ENCODE peak calls at places on chromosomes 2 and 18, in ten cellular contexts. P is GM23248; O is A549; T is fibroblast of lung; M is pancreas; S is ovary; W is left lung; Y is sigmoid colon; D is CD8-positive, alpha-beta memory T cell; E is left ventricle myocardium inferior. C is an unnamed sample.

GRCh38 chr18:61859118-61859517 is 33.7 kb downstream of the RNF152 start:
- DNase-seq in Y (no peak), O (no peak), D (no peak), P (no peak), T (no peak), W (no peak), E (no peak), S (no peak), M (no peak), C (no peak)

GRCh38 chr2:84888401-84889276 is 7.8 kb upstream of the TRABD2A start:
- DNase-seq in Y (peak), D (peak), O (no peak), E (no peak), W (no peak), M (no peak), T (peak), P (peak), S (peak), C (no peak)

GRCh38 chr2:123303735-123304134 is 721.4 kb upstream of the CNTNAP5 start:
- DNase-seq in S (no peak), Y (no peak), W (no peak), T (no peak), P (no peak), O (no peak), E (no peak), D (no peak), M (no peak), C (no peak)

GRCh38 chr18:12015697-12016062 is 34.4 kb downstream of the IMPA2 start:
- DNase-seq in Y (peak), O (no peak), M (no peak), P (peak), D (no peak), W (no peak), S (no peak), T (peak), E (peak), C (no peak)

GRCh38 chr2:162090109-162090508 is 16.1 kb upstream of the DPP4 start:
- DNase-seq in Y (no peak), T (peak), E (no peak), D (no peak), W (no peak), O (no peak), M (no peak), S (no peak), P (peak), C (no peak)

GRCh38 chr2:240705204-240705781 is 13.6 kb downstream of the AQP12A start:
- DNase-seq in O (no peak), D (no peak), E (no peak), W (peak), Y (no peak), T (no peak), S (no peak), P (no peak), M (peak), C (no peak)

GRCh38 chr2:100013892-100014677 is 128.3 kb downstream of the AFF3 start:
- DNase-seq in M (no peak), P (peak), S (peak), T (peak), Y (no peak), O (peak), E (peak), D (no peak), W (peak), C (no peak)

GRCh38 chr2:30305235-30305634 is 73.9 kb downstream of the LBH start:
- DNase-seq in P (peak), O (no peak), Y (no peak), M (no peak), D (no peak), S (no peak), E (no peak), T (peak), W (no peak), C (no peak)

GRCh38 chr2:239318790-239319189 is 82.0 kb downstream of the HDAC4 start:
- DNase-seq in E (no peak), S (peak), D (no peak), T (peak), O (no peak), Y (peak), W (no peak), P (peak), M (no peak), C (no peak)

GRCh38 chr18:61606068-61606660 is 272.9 kb downstream of the CDH20 start:
- DNase-seq in E (peak), P (peak), W (no peak), D (no peak), M (no peak), Y (no peak), O (peak), T (peak), S (no peak), C (no peak)

GRCh38 chr2:55916473-55917049 is 7.0 kb downstream of the EFEMP1 start:
- DNase-seq in D (no peak), T (peak), M (no peak), S (no peak), E (no peak), P (peak), Y (no peak), W (no peak), O (no peak), C (no peak)

GRCh38 chr2:186274936-186275575 is 211.0 kb upstream of the ZC3H15 start:
- DNase-seq in T (peak), O (peak), P (peak), S (no peak), M (no peak), E (no peak), W (no peak), Y (no peak), D (no peak), C (no peak)

GRCh38 chr2:234916674-234917073 is 35.1 kb upstream of the SH3BP4 start:
- DNase-seq in P (no peak), D (no peak), Y (no peak), O (no peak), E (no peak), T (no peak), W (no peak), S (no peak), M (no peak), C (no peak)

GRCh38 chr2:85353876-85354285 is 447 bp downstream of the RETSAT start:
- DNase-seq in Y (peak), P (peak), W (no peak), O (peak), S (peak), M (no peak), E (peak), D (no peak), T (peak), C (no peak)

GRCh38 chr2:86225581-86225980 is 26.3 kb downstream of the MRPL35 start:
- DNase-seq in D (peak), Y (peak), O (no peak), P (no peak), M (no peak), E (peak), W (no peak), T (no peak), S (no peak), C (no peak)

GRCh38 chr2:60337142-60337497 is 216.3 kb downstream of the BCL11A start:
- DNase-seq in W (no peak), D (no peak), M (peak), P (no peak), O (no peak), E (peak), Y (no peak), T (no peak), S (no peak), C (no peak)

GRCh38 chr2:239131521-239131920 is 269.3 kb downstream of the HDAC4 start:
- DNase-seq in D (no peak), M (no peak), T (no peak), E (no peak), W (peak), P (no peak), O (no peak), S (no peak), Y (no peak), C (peak)

GRCh38 chr18:75545189-75545588 is 117.7 kb upstream of the SMIM21 start:
- DNase-seq in Y (no peak), O (no peak), W (no peak), M (no peak), D (no peak), E (no peak), P (peak), T (no peak), S (no peak), C (no peak)

GRCh38 chr2:72543527-72544216 is 282.2 kb downstream of the EXOC6B start:
- DNase-seq in M (no peak), O (no peak), T (no peak), E (no peak), D (no peak), P (no peak), S (no peak), Y (no peak), W (no peak), C (no peak)

GRCh38 chr2:17878222-17879136 is at the start of gene KCNS3:
- DNase-seq in P (peak), O (peak), E (peak), Y (peak), D (no peak), M (peak), W (peak), S (peak), T (no peak), C (peak)

GRCh38 chr2:67216103-67216502 is 181.0 kb upstream of the ETAA1 start:
- DNase-seq in E (no peak), S (no peak), Y (no peak), W (no peak), P (no peak), D (no peak), M (no peak), T (peak), O (no peak), C (no peak)

GRCh38 chr2:205024822-205025518 is 479.7 kb downstream of the PARD3B start:
- DNase-seq in T (peak), Y (peak), P (peak), O (peak), S (peak), W (no peak), E (no peak), D (no peak), M (no peak), C (no peak)

GRCh38 chr18:34837769-34838194 is 127.7 kb downstream of the DTNA start:
- DNase-seq in P (no peak), O (no peak), D (no peak), Y (peak), T (peak), S (peak), W (no peak), M (no peak), E (no peak), C (no peak)

GRCh38 chr2:70964596-70965386 is 13.6 kb upstream of the ANKRD53 start:
- DNase-seq in M (peak), S (peak), D (peak), T (peak), O (peak), E (peak), P (peak), Y (peak), W (peak), C (peak)

GRCh38 chr2:12361506-12361905 is 355.2 kb upstream of the TRIB2 start:
- DNase-seq in Y (no peak), O (no peak), T (no peak), S (no peak), D (no peak), E (no peak), P (no peak), W (no peak), M (no peak), C (no peak)

GRCh38 chr2:98701230-98701629 is 29.7 kb downstream of the MGAT4A start:
- DNase-seq in W (no peak), E (no peak), T (peak), D (no peak), S (no peak), M (no peak), O (no peak), P (peak), Y (no peak), C (no peak)

GRCh38 chr2:117126656-117127055 is 687.8 kb upstream of the DDX18 start:
- DNase-seq in P (no peak), T (no peak), O (no peak), W (no peak), E (no peak), S (no peak), M (no peak), Y (no peak), D (no peak), C (no peak)

GRCh38 chr2:181678033-181678586 is 2.2 kb downstream of the NEUROD1 start:
- DNase-seq in E (peak), T (peak), W (peak), M (peak), D (peak), P (peak), O (peak), Y (peak), S (peak), C (no peak)

GRCh38 chr2:24943427-24943826 is 23.4 kb upstream of the ADCY3 start:
- DNase-seq in W (no peak), M (no peak), P (no peak), D (no peak), T (no peak), O (no peak), S (no peak), Y (no peak), E (no peak), C (no peak)

GRCh38 chr2:239533917-239534316 is 133.1 kb upstream of the HDAC4 start:
- DNase-seq in D (no peak), S (peak), P (peak), M (no peak), T (peak), Y (no peak), E (peak), O (no peak), W (no peak), C (no peak)

GRCh38 chr2:56474412-56475158 is 290.8 kb downstream of the CCDC85A start:
- DNase-seq in O (peak), M (no peak), P (peak), Y (no peak), W (no peak), T (no peak), E (no peak), D (no peak), S (no peak), C (no peak)

GRCh38 chr2:61435291-61435690 is 35.6 kb downstream of the USP34 start:
- DNase-seq in S (no peak), M (no peak), D (no peak), P (no peak), T (no peak), Y (no peak), E (no peak), W (no peak), O (no peak), C (no peak)

GRCh38 chr2:61433606-61434005 is 37.3 kb downstream of the USP34 start:
- DNase-seq in Y (no peak), M (no peak), E (no peak), S (no peak), D (no peak), W (peak), T (no peak), O (no peak), P (no peak), C (no peak)

GRCh38 chr2:61432990-61433389 is 37.9 kb downstream of the USP34 start:
- DNase-seq in P (no peak), M (no peak), Y (no peak), W (peak), T (no peak), O (no peak), E (no peak), D (no peak), S (no peak), C (no peak)

GRCh38 chr2:61434314-61434713 is 36.6 kb downstream of the USP34 start:
- DNase-seq in M (no peak), E (no peak), W (peak), Y (no peak), D (no peak), P (no peak), T (no peak), S (no peak), O (no peak), C (no peak)

DNA sequence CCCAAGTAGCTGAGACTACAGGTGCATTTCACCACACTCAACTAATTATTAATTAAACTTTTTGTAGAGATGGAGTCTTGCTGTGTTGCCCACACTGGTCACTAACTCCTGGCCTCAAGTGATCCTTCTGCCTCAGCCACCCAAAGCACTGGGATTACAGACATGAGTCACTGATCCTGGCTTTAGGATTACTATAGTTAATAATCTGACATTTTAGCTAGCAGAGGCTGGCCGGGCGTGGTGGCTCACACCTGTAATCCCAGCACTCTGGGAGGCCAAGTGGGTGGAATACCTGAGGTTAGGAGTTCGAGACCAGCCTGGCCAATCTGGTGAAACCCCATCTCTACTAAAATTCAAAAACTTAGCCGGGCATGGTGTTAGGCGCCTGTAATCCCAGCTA is 39.5 kb downstream of the USP34 start:
- DNase-seq in D (no peak), W (no peak), P (no peak), E (no peak), T (no peak), Y (no peak), S (no peak), O (peak), M (no peak), C (no peak)
- H3K27ac ChIP-seq in D (no peak), W (no peak), P (no peak), E (no peak), T (no peak), Y (no peak), S (no peak), O (no peak), M (no peak), C (no peak)

GRCh38 chr18:24417465-24417864 is 9.0 kb upstream of the IMPACT start:
- DNase-seq in M (no peak), E (no peak), T (no peak), O (no peak), D (no peak), S (no peak), Y (no peak), W (no peak), P (no peak), C (no peak)

GRCh38 chr18:24426073-24426397 is 435 bp upstream of the IMPACT start:
- DNase-seq in P (no peak), W (no peak), S (no peak), E (no peak), T (no peak), O (no peak), M (no peak), D (no peak), Y (no peak), C (no peak)

GRCh38 chr18:24426398-24427294 is at the start of gene IMPACT:
- DNase-seq in E (peak), O (peak), P (peak), D (peak), M (peak), Y (peak), S (peak), T (peak), W (peak), C (peak)

GRCh38 chr18:24420551-24420950 is 5.9 kb upstream of the IMPACT start:
- DNase-seq in O (no peak), P (no peak), D (no peak), W (no peak), S (no peak), Y (no peak), M (no peak), T (no peak), E (no peak), C (no peak)

DNA sequence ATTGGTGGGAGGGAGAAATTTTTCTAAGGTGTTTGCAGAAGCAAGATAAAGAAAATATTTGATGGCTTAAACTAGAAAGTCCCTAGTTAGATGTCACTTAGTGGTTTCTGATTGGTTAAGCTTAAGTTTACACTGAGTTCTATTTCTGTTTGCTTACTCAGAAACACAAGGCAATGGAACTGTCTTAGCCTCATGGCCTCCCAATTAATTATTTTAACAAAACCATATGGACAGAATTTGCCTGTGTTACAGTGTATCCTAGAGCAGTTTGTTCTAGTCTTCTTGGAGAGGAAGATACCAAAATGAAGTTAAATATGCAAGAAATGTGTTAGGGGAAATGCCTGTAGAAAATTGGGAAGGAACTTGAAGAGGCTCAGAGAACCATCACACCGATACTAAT is 4.6 kb upstream of the IMPACT start:
- DNase-seq in P (no peak), D (no peak), S (no peak), Y (no peak), T (no peak), O (no peak), E (no peak), M (no peak), W (no peak), C (no peak)
- H3K27ac ChIP-seq in P (no peak), D (no peak), S (no peak), Y (no peak), T (no peak), O (no peak), E (no peak), M (no peak), W (no peak), C (no peak)

GRCh38 chr2:171530378-171530777 is 8.1 kb downstream of the CYBRD1 start:
- DNase-seq in O (no peak), E (no peak), T (no peak), Y (no peak), W (no peak), P (peak), S (no peak), D (no peak), M (no peak), C (no peak)

GRCh38 chr2:171531836-171532450 is 9.7 kb downstream of the CYBRD1 start:
- DNase-seq in O (no peak), D (no peak), S (no peak), W (no peak), M (no peak), P (peak), Y (no peak), T (no peak), E (no peak), C (no peak)

GRCh38 chr2:171531291-171531690 is 9.0 kb downstream of the CYBRD1 start:
- DNase-seq in Y (peak), D (no peak), S (peak), T (peak), W (no peak), E (no peak), M (no peak), O (no peak), P (peak), C (no peak)

GRCh38 chr2:171523969-171524401 is 1.7 kb downstream of the CYBRD1 start:
- DNase-seq in S (no peak), D (no peak), E (no peak), W (no peak), Y (no peak), O (peak), M (no peak), P (peak), T (peak), C (no peak)

DNA sequence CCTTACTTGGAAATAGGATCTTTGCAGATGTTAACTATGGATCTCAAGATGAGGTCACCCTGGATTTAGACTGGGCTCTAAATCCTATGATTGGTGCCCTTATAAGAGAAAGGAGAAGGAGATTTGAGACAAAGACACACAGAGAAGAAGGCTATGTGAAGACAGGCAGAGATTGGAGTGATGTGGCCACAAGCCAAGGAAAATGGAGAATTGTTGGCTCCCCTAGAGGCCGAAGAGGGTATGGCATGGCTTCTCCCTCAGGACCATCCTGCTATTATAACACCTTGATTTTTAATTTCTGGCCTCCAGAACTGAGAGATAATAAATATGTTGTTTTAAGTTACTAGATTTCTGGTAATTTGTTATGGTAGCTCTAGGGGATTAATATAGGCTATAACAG is 7.6 kb downstream of the CYBRD1 start:
- DNase-seq in T (no peak), P (peak), O (peak), S (no peak), W (no peak), D (no peak), E (no peak), M (no peak), Y (no peak), C (no peak)
- H3K27ac ChIP-seq in T (no peak), P (peak), O (no peak), S (no peak), W (no peak), D (no peak), E (no peak), M (no peak), Y (no peak), C (no peak)

GRCh38 chr2:68755071-68755470 is 20.5 kb downstream of the ARHGAP25 start:
- DNase-seq in E (no peak), O (no peak), T (peak), P (peak), Y (no peak), S (no peak), D (no peak), M (no peak), W (no peak), C (no peak)

GRCh38 chr2:68750592-68751396 is 16.2 kb downstream of the ARHGAP25 start:
- DNase-seq in S (no peak), D (no peak), M (no peak), P (no peak), Y (no peak), W (no peak), T (no peak), O (no peak), E (no peak), C (no peak)

GRCh38 chr2:68756178-68756577 is 21.6 kb downstream of the ARHGAP25 start:
- DNase-seq in P (no peak), M (no peak), O (no peak), Y (no peak), T (no peak), D (no peak), W (no peak), S (no peak), E (no peak), C (no peak)

GRCh38 chr2:68751397-68752339 is 17.1 kb downstream of the ARHGAP25 start:
- DNase-seq in D (peak), E (peak), O (peak), P (peak), S (peak), W (peak), Y (peak), T (peak), M (peak), C (peak)

DNA sequence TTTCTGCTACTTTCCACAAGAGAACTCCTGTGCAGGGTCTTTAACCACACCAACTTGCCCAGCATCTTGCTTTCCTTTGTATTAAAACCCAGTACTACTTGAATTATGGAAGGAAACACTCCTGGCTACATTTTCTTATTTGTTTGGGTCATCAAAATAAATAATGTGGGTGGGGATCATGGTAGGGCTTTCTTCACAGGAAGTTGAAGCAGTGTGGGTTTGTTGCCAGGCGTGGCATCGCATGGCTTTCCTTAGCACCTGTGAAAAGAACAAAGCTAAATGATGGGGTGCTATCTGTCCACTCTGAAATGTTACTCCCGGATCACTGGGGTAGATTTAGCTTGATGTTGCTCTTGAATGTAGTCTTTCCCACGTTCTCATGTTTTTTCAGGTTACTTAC is 18.7 kb downstream of the ARHGAP25 start:
- DNase-seq in Y (no peak), T (no peak), E (no peak), W (no peak), D (no peak), M (no peak), P (no peak), S (no peak), O (no peak), C (no peak)
- H3K27ac ChIP-seq in Y (no peak), T (no peak), E (no peak), W (peak), D (peak), M (no peak), P (no peak), S (no peak), O (no peak), C (no peak)